ENCODE peak calls at places on chromosomes 4 and X, in ten cellular contexts. I is IMR-90; F is GM13977; K is upper lobe of right lung; L is right lobe of liver; M is adrenal gland; Z is cardiac muscle cell; R is endothelial cell; Q is activated CD8-positive, alpha-beta T cell treated with anti-CD3 and anti-CD28 coated beads for 36 hours; N is cardiac fibroblast. W is an unnamed sample.

GRCh38 chr4:48116582-48116981 is 17.5 kb downstream of the TXK start:
- DNase-seq in I (no peak), F (no peak), K (no peak), L (no peak), M (no peak), Z (no peak), R (no peak), Q (no peak), N (no peak), W (no peak)

GRCh38 chr4:151990201-151990600 is 229.4 kb upstream of the GATB start:
- DNase-seq in I (peak), F (no peak), K (no peak), L (no peak), M (no peak), Z (no peak), R (no peak), Q (no peak), N (no peak), W (no peak)

GRCh38 chr4:111778543-111778942 is 366.7 kb upstream of the FAM241A start:
- DNase-seq in I (no peak), F (no peak), K (no peak), L (no peak), M (no peak), Z (no peak), R (no peak), Q (no peak), N (peak), W (peak)

GRCh38 chrX:70168238-70169188 is 8.8 kb upstream of the DGAT2L6 start:
- DNase-seq in I (peak), F (no peak), K (no peak), L (no peak), M (peak), Z (peak), R (peak), Q (no peak), N (peak), W (peak)

GRCh38 chr4:137226900-137227299 is 305.4 kb downstream of the PCDH18 start:
- DNase-seq in I (peak), F (no peak), K (no peak), L (no peak), M (no peak), Z (peak), R (peak), Q (no peak), N (peak), W (peak)

GRCh38 chr4:54167508-54167907 is 61.6 kb upstream of the PDGFRA start:
- DNase-seq in I (no peak), F (no peak), K (no peak), L (no peak), M (no peak), Z (no peak), R (no peak), Q (no peak), N (no peak), W (no peak)

GRCh38 chr4:41207330-41207831 is 7.0 kb downstream of the APBB2 start:
- DNase-seq in I (no peak), F (no peak), K (no peak), L (no peak), M (peak), Z (peak), R (no peak), Q (peak), N (peak), W (peak)

GRCh38 chrX:137771537-137771936 is 205.6 kb downstream of the ZIC3 start:
- DNase-seq in I (no peak), F (no peak), K (no peak), L (no peak), M (no peak), Z (no peak), R (no peak), Q (no peak), N (no peak), W (no peak)

GRCh38 chr4:74932832-74933561 is at the start of gene PARM1:
- DNase-seq in I (peak), F (peak), K (peak), L (peak), M (peak), Z (peak), R (peak), Q (peak), N (peak), W (peak)

GRCh38 chrX:114976321-114976720 is 41.1 kb downstream of the IL13RA2 start:
- DNase-seq in I (peak), F (no peak), K (no peak), L (no peak), M (no peak), Z (peak), R (no peak), Q (no peak), N (peak), W (peak)

GRCh38 chrX:104288961-104289360 is 34.2 kb upstream of the ESX1 start:
- DNase-seq in I (no peak), F (no peak), K (no peak), L (no peak), M (no peak), Z (no peak), R (no peak), Q (no peak), N (no peak), W (no peak)

GRCh38 chr4:9867746-9868425 is 86.5 kb downstream of the DRD5 start:
- DNase-seq in I (no peak), F (no peak), K (no peak), L (no peak), M (no peak), Z (no peak), R (no peak), Q (no peak), N (no peak), W (no peak)

GRCh38 chrX:7132335-7133035 is 15.0 kb upstream of the STS start:
- DNase-seq in I (peak), F (no peak), K (peak), L (peak), M (peak), Z (peak), R (peak), Q (peak), N (peak), W (peak)

GRCh38 chr4:150867148-150867547 is 147.9 kb downstream of the LRBA start:
- DNase-seq in I (peak), F (peak), K (no peak), L (no peak), M (peak), Z (peak), R (peak), Q (peak), N (peak), W (peak)

GRCh38 chrX:124342174-124342867 is 4.0 kb upstream of the SH2D1A start:
- DNase-seq in I (no peak), F (no peak), K (no peak), L (no peak), M (no peak), Z (no peak), R (no peak), Q (no peak), N (no peak), W (no peak)

GRCh38 chr4:11904117-11904535 is 475.4 kb upstream of the HS3ST1 start:
- DNase-seq in I (no peak), F (no peak), K (no peak), L (no peak), M (peak), Z (peak), R (no peak), Q (no peak), N (peak), W (peak)

GRCh38 chr4:8914461-8915171 is 43.0 kb upstream of the HMX1 start:
- DNase-seq in I (no peak), F (peak), K (peak), L (no peak), M (no peak), Z (no peak), R (no peak), Q (no peak), N (no peak), W (no peak)

GRCh38 chrX:22481436-22481835 is 208.7 kb downstream of the CBLL2 start:
- DNase-seq in I (peak), F (no peak), K (no peak), L (no peak), M (no peak), Z (no peak), R (no peak), Q (no peak), N (no peak), W (peak)

GRCh38 chr4:3689576-3690551 is 76.3 kb upstream of the ADRA2C start:
- DNase-seq in I (no peak), F (no peak), K (peak), L (no peak), M (no peak), Z (no peak), R (no peak), Q (no peak), N (no peak), W (no peak)

GRCh38 chrX:70124678-70125077 is 8.6 kb upstream of the IGBP1 start:
- DNase-seq in I (no peak), F (no peak), K (no peak), L (no peak), M (no peak), Z (no peak), R (no peak), Q (no peak), N (no peak), W (no peak)

GRCh38 chr4:122119739-122120138 is 32.4 kb upstream of the BLTP1 start:
- DNase-seq in I (peak), F (no peak), K (no peak), L (no peak), M (no peak), Z (no peak), R (no peak), Q (no peak), N (no peak), W (no peak)

GRCh38 chr4:38896940-38897339 is 29.3 kb downstream of the FAM114A1 start:
- DNase-seq in I (peak), F (no peak), K (no peak), L (no peak), M (no peak), Z (no peak), R (no peak), Q (no peak), N (no peak), W (peak)

GRCh38 chr4:87235020-87235671 is 14.7 kb upstream of the KLHL8 start:
- DNase-seq in I (peak), F (no peak), K (no peak), L (no peak), M (no peak), Z (no peak), R (no peak), Q (no peak), N (no peak), W (peak)

GRCh38 chr4:173217727-173218126 is 49.1 kb downstream of the GALNT7 start:
- DNase-seq in I (peak), F (no peak), K (no peak), L (no peak), M (no peak), Z (peak), R (no peak), Q (no peak), N (peak), W (peak)

GRCh38 chrX:73944582-73944947 is 359.4 kb upstream of the ZCCHC13 start:
- DNase-seq in I (peak), F (no peak), K (no peak), L (no peak), M (no peak), Z (peak), R (no peak), Q (no peak), N (peak), W (peak)

GRCh38 chr4:113835005-113835404 is 73.5 kb upstream of the CAMK2D start:
- DNase-seq in I (peak), F (no peak), K (no peak), L (no peak), M (no peak), Z (peak), R (peak), Q (no peak), N (peak), W (peak)

GRCh38 chr4:155546451-155546850 is 120.2 kb upstream of the GUCY1A1 start:
- DNase-seq in I (peak), F (no peak), K (no peak), L (no peak), M (no peak), Z (no peak), R (no peak), Q (no peak), N (no peak), W (no peak)

GRCh38 chr4:97367878-97368277 is 775.4 kb downstream of the STPG2 start:
- DNase-seq in I (no peak), F (no peak), K (no peak), L (no peak), M (peak), Z (peak), R (no peak), Q (no peak), N (peak), W (no peak)

GRCh38 chr4:74158561-74159396 is 861 bp downstream of the MTHFD2L start:
- DNase-seq in I (peak), F (peak), K (no peak), L (no peak), M (no peak), Z (peak), R (no peak), Q (no peak), N (peak), W (peak)

GRCh38 chrX:42752730-42753129 is 25.2 kb downstream of the PPP1R2C start:
- DNase-seq in I (no peak), F (no peak), K (no peak), L (no peak), M (no peak), Z (peak), R (no peak), Q (no peak), N (peak), W (peak)

GRCh38 chrX:120428309-120428708 is 40.8 kb downstream of the LAMP2 start:
- DNase-seq in I (no peak), F (no peak), K (no peak), L (no peak), M (no peak), Z (peak), R (no peak), Q (no peak), N (peak), W (peak)

DNA sequence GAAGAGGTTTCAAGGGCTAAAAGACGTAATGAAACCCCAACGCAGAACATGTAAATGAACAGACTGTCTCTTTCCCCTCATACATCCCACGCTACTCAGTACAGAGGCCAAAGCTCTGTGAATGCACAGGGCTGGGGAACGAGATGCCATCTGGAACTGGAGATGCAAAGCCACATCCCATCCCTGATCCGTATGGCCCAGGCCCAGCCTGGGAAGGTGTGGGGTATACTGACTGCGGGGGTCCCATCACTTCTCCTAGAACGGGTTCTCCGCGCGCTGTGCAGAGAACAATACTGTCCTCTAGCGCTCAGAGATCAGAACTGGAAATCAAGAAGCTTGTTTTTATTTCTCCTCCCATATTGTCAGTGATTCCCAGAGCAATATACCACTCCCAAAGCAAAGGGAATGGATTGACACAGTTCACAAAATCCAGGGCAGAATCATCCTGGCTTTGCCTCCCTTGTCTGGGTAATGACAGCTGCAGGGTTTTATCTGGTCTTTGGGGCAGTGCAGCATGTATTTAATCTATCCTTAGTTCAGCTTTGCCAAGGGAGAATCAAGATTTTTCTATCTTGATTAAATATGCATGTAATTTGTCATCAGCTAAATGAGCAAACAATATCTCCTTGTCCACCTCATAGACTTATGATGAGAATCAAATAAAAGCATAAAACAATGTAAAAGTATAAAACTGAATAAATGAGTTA is 47.3 kb upstream of the TLR3 start:
- DNase-seq in I (peak), F (peak), K (no peak), L (no peak), M (peak), Z (peak), R (peak), Q (peak), N (peak), W (peak)
- TF ChIP-seq CTCF in I (peak), F (peak), K (peak), L (peak), M (peak), Z (peak), R (peak), Q (peak), N (peak), W (peak)

GRCh38 chr4:183838987-183839712 is 66.0 kb upstream of the STOX2 start:
- DNase-seq in I (peak), F (no peak), K (no peak), L (no peak), M (no peak), Z (peak), R (peak), Q (no peak), N (peak), W (peak)
- TF ChIP-seq CTCF in I (peak), F (no peak), K (peak), L (peak), M (no peak), Z (peak), R (no peak), Q (no peak), N (no peak), W (peak)

GRCh38 chrX:153800746-153801145 is 6.3 kb downstream of the SSR4 start:
- DNase-seq in I (no peak), F (no peak), K (no peak), L (no peak), M (no peak), Z (no peak), R (no peak), Q (no peak), N (no peak), W (no peak)

GRCh38 chrX:153804100-153804595 is 9.7 kb downstream of the SSR4 start:
- DNase-seq in I (no peak), F (no peak), K (no peak), L (no peak), M (no peak), Z (no peak), R (no peak), Q (no peak), N (no peak), W (no peak)

GRCh38 chrX:153803211-153804099 is 9.0 kb downstream of the SSR4 start:
- DNase-seq in I (no peak), F (no peak), K (no peak), L (no peak), M (no peak), Z (no peak), R (no peak), Q (no peak), N (no peak), W (no peak)

GRCh38 chrX:153801646-153802045 is 7.2 kb downstream of the SSR4 start:
- DNase-seq in I (no peak), F (no peak), K (no peak), L (no peak), M (no peak), Z (no peak), R (no peak), Q (no peak), N (no peak), W (no peak)

GRCh38 chrX:153802513-153803045 is 8.1 kb downstream of the SSR4 start:
- DNase-seq in I (no peak), F (no peak), K (no peak), L (no peak), M (no peak), Z (no peak), R (no peak), Q (no peak), N (no peak), W (no peak)
- TF ChIP-seq CTCF in I (no peak), F (no peak), K (no peak), L (no peak), M (no peak), Z (no peak), R (no peak), Q (no peak), N (no peak), W (no peak)

GRCh38 chrX:154714925-154715324 is 36.0 kb downstream of the GAB3 start:
- DNase-seq in I (peak), F (peak), K (no peak), L (no peak), M (peak), Z (peak), R (peak), Q (peak), N (peak), W (peak)
- TF ChIP-seq CTCF in I (peak), F (peak), K (peak), L (peak), M (peak), Z (peak), R (peak), Q (peak), N (peak), W (peak)

W was measured in fibroblast of lung.